ENCODE peak calls at places on chromosome 15, in six cellular contexts. One of them, this sample, is unnamed. For H3K9me3, the result is how much of the 10 kb centered on the place peaks cover.

GRCh38 chr15:80105193-80105984 is 45.9 kb downstream of the ZFAND6 start:
- DNase-seq in pancreas: no peak
- DNase-seq in cardiac muscle cell: peak
- DNase-seq in A673: no peak
- DNase-seq in suprapubic skin: no peak
- DNase-seq in heart left ventricle: no peak
- DNase-seq in this sample: no peak

GRCh38 chr15:58490405-58491150 is 58.8 kb downstream of the LIPC start:
- DNase-seq in suprapubic skin: no peak
- DNase-seq in pancreas: no peak
- DNase-seq in heart left ventricle: peak
- DNase-seq in cardiac muscle cell: no peak
- DNase-seq in A673: no peak
- DNase-seq in this sample: no peak

GRCh38 chr15:93913310-93913709 is 318.1 kb upstream of the MCTP2 start:
- DNase-seq in A673: no peak
- DNase-seq in cardiac muscle cell: no peak
- DNase-seq in suprapubic skin: no peak
- DNase-seq in pancreas: no peak
- DNase-seq in heart left ventricle: no peak
- DNase-seq in this sample: no peak

GRCh38 chr15:23422099-23422945 is 24.7 kb downstream of the GOLGA6L2 start:
- DNase-seq in pancreas: no peak
- DNase-seq in heart left ventricle: no peak
- DNase-seq in suprapubic skin: peak
- DNase-seq in cardiac muscle cell: peak
- DNase-seq in A673: no peak
- DNase-seq in this sample: peak

GRCh38 chr15:72231847-72232461 is 964 bp upstream of the PKM start:
- DNase-seq in cardiac muscle cell: peak
- DNase-seq in pancreas: no peak
- DNase-seq in A673: peak
- DNase-seq in suprapubic skin: no peak
- DNase-seq in heart left ventricle: peak
- DNase-seq in this sample: no peak

GRCh38 chr15:81308260-81308659 is 15.7 kb downstream of the STARD5 start:
- DNase-seq in heart left ventricle: no peak
- DNase-seq in pancreas: no peak
- DNase-seq in suprapubic skin: no peak
- DNase-seq in A673: no peak
- DNase-seq in cardiac muscle cell: no peak
- DNase-seq in this sample: no peak

GRCh38 chr15:56933420-56934210 is 15.2 kb downstream of the TCF12 start:
- DNase-seq in A673: no peak
- DNase-seq in cardiac muscle cell: no peak
- DNase-seq in heart left ventricle: no peak
- DNase-seq in suprapubic skin: no peak
- DNase-seq in pancreas: no peak
- DNase-seq in this sample: no peak

GRCh38 chr15:61186905-61187865 is 41.9 kb downstream of the RORA start:
- DNase-seq in heart left ventricle: peak
- DNase-seq in suprapubic skin: no peak
- DNase-seq in A673: peak
- DNase-seq in pancreas: no peak
- DNase-seq in cardiac muscle cell: peak
- DNase-seq in this sample: no peak

DNA sequence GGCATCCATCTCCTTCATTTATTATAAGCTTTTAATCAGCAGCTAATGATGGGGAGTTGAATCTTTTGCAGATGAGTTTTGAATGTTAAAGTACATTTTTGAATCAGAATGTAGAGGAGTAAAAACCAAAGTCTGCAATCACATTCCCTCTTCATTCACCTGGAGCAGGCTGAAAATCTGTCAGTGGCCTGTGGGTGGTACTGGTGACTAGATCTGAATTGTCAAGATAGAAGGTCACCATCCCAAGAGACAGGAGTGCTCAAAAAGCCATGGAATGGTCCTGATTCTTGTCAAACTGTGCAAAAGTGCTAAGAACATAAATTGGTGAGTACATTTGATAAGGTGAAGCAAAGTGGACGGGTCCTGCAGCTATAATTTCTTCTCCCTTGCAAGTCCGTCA is 881.3 kb upstream of the NR2F2 start:
- DNase-seq in pancreas: no peak
- DNase-seq in suprapubic skin: no peak
- DNase-seq in heart left ventricle: no peak
- DNase-seq in cardiac muscle cell: no peak
- DNase-seq in A673: peak
- DNase-seq in this sample: no peak
- TF ChIP-seq CTCF in pancreas: no peak
- TF ChIP-seq CTCF in suprapubic skin: no peak
- TF ChIP-seq CTCF in heart left ventricle: no peak
- TF ChIP-seq CTCF in cardiac muscle cell: no peak
- TF ChIP-seq CTCF in A673: no peak
- TF ChIP-seq CTCF in this sample: no peak

GRCh38 chr15:35182841-35183479 is 97.9 kb upstream of the NANOGP8 start:
- DNase-seq in suprapubic skin: no peak
- DNase-seq in pancreas: no peak
- DNase-seq in cardiac muscle cell: no peak
- DNase-seq in A673: peak
- DNase-seq in heart left ventricle: no peak
- DNase-seq in this sample: no peak
- H3K4me3 ChIP-seq in suprapubic skin: no peak
- H3K4me3 ChIP-seq in pancreas: no peak
- H3K4me3 ChIP-seq in cardiac muscle cell: no peak
- H3K4me3 ChIP-seq in A673: no peak
- H3K4me3 ChIP-seq in heart left ventricle: no peak
- H3K4me3 ChIP-seq in this sample: no peak

DNA sequence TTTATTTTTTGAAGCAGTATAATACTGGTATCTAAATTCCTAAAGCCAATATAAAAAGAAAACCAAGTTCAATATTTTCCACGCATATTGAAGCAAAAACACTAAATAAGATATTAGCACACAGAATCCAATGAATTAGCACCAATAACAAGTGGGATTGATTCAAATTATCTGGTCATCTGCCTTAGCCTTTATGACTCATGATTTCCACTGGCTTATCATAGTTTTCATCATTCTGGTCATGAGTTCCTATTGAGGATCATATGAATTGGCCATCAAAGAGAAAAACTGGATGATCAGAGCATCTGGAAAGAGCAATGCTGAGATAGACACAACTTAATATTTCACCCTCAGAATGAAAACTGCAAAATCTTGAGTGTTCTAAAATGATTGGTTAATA is 809.9 kb downstream of the MCTP2 start:
- DNase-seq in suprapubic skin: no peak
- DNase-seq in A673: no peak
- DNase-seq in heart left ventricle: no peak
- DNase-seq in cardiac muscle cell: no peak
- DNase-seq in pancreas: no peak
- DNase-seq in this sample: no peak
- H3K9me3 ChIP-seq in suprapubic skin: under half
- H3K9me3 ChIP-seq in A673: under half
- H3K9me3 ChIP-seq in heart left ventricle: under half
- H3K9me3 ChIP-seq in cardiac muscle cell: under half
- H3K9me3 ChIP-seq in pancreas: under half
- H3K9me3 ChIP-seq in this sample: under half

DNA sequence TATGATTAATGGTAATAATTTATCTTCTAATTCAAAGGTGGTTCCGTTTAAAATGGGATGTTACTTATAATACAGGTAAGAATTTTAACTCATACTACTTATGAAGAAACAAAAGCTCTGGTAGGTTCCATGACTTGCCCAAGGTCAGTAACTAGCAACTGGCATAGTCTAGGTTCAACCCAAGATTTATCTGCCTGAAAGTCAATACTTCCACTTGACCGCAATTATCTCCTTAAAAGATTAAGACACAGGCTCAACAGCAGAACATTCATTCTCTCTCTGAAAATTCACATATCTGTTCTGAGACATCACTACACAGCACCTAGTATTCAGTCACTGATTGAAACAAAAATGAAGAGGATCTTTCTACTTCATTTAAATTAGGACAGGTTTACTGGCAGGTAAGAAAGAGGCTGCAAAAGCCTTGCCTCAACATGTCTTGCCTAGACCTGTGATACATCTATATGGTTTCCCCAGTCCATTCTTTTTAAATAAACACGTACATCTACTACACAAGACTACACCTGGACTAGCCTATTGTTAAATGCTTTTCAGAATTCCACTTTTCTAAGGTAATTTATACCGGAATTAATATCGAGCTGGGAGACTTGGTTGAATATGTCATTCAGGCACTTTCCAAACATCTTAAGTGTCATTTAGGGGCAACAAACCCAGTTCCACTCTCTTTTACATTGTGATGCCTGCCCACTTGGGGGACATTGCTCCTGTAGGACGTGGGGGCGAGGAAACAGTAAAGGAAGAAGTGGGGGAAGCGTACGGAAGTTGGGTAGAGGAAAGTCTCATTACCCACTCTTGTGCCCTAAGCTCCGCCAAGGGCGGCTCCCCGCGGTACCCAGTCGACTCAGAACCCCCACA is 1.1 kb downstream of the CSNK1G1 start:
- DNase-seq in heart left ventricle: no peak
- DNase-seq in suprapubic skin: no peak
- DNase-seq in A673: peak
- DNase-seq in cardiac muscle cell: no peak
- DNase-seq in pancreas: no peak
- DNase-seq in this sample: no peak
- TF ChIP-seq CTCF in heart left ventricle: no peak
- TF ChIP-seq CTCF in suprapubic skin: no peak
- TF ChIP-seq CTCF in A673: no peak
- TF ChIP-seq CTCF in cardiac muscle cell: no peak
- TF ChIP-seq CTCF in pancreas: no peak
- TF ChIP-seq CTCF in this sample: no peak

DNA sequence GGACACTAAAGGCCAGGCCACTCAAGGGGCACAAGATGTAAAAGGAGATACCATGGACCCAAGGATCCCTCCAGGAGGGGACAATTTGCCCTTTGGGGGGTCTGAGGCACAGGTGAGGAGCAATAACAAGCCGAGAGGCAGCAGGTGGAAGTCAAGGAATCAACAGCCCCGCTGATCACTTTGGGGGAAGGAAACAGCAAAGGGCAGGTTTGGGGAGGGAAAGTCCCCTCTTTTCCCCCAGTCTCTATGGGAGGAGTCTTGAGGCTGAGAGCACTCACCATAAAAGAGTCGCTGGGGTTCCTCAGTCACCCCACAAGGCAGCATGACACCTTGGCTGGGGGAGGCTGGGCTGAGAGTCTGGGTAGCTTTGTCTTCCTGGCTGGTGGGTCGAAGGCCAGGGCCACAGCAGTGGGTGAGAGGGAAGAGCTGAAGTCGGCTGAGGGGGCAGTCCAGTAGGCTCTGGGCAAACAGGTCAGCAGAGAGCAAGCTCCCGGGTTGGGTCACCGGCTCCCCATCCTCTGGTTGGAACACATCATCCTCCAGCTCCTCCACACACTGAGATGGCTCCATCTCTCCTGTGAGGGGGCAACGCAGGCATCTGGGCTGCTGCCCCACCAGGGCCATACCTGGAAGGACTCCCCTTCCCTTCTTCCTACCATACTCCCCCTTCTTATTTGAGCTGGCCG is 3.0 kb downstream of the BMF start:
- DNase-seq in pancreas: no peak
- DNase-seq in cardiac muscle cell: no peak
- DNase-seq in heart left ventricle: no peak
- DNase-seq in suprapubic skin: no peak
- DNase-seq in A673: no peak
- DNase-seq in this sample: no peak
- H3K4me3 ChIP-seq in pancreas: peak
- H3K4me3 ChIP-seq in cardiac muscle cell: no peak
- H3K4me3 ChIP-seq in heart left ventricle: no peak
- H3K4me3 ChIP-seq in suprapubic skin: peak
- H3K4me3 ChIP-seq in A673: peak
- H3K4me3 ChIP-seq in this sample: no peak